ENCODE peak calls at places on chromosomes 5 and 9, in four cellular contexts. K is HepG2, R is K562, J is H1. L is an unnamed sample.

GRCh38 chr9:80146466-80146865 is 574.7 kb downstream of the TLE4 start:
- DNase-seq in K (no peak), R (no peak), J (no peak), L (no peak)

GRCh38 chr5:167294861-167295685 is 996.4 kb upstream of the WWC1 start:
- DNase-seq in K (no peak), R (no peak), J (no peak), L (peak)

GRCh38 chr5:180474569-180474968 is 19.6 kb upstream of the CNOT6 start:
- DNase-seq in K (no peak), R (no peak), J (no peak), L (no peak)

GRCh38 chr9:76617510-76618194 is 146.6 kb upstream of the PCA3 start:
- DNase-seq in K (no peak), R (no peak), J (no peak), L (no peak)

GRCh38 chr9:87886210-87887150 is 3.8 kb downstream of the SPATA31E1 start:
- DNase-seq in K (no peak), R (no peak), J (no peak), L (no peak)

GRCh38 chr5:159601216-159601615 is 270.9 kb upstream of the IL12B start:
- DNase-seq in K (no peak), R (no peak), J (no peak), L (no peak)

GRCh38 chr9:77440057-77440456 is 208.1 kb downstream of the GNA14 start:
- DNase-seq in K (no peak), R (no peak), J (no peak), L (no peak)

GRCh38 chr9:79900754-79901153 is 329.0 kb downstream of the TLE4 start:
- DNase-seq in K (no peak), R (no peak), J (no peak), L (no peak)

GRCh38 chr5:115209279-115209678 is 39.6 kb upstream of the TRIM36 start:
- DNase-seq in K (no peak), R (no peak), J (no peak), L (no peak)

GRCh38 chr5:79890119-79890870 is 100.8 kb downstream of the MTX3 start:
- DNase-seq in K (peak), R (no peak), J (no peak), L (no peak)

GRCh38 chr9:76996700-76997099 is 22.8 kb upstream of the FOXB2 start:
- DNase-seq in K (peak), R (peak), J (no peak), L (no peak)

GRCh38 chr5:177301503-177302165 is 1.9 kb downstream of the RAB24 start:
- DNase-seq in K (no peak), R (no peak), J (no peak), L (no peak)

GRCh38 chr5:136619556-136619955 is 254.2 kb upstream of the TRPC7 start:
- DNase-seq in K (no peak), R (no peak), J (no peak), L (peak)

GRCh38 chr9:37325778-37326177 is 96.7 kb upstream of the GRHPR start:
- DNase-seq in K (no peak), R (no peak), J (no peak), L (no peak)

GRCh38 chr5:93209476-93209875 is 371.5 kb downstream of the NR2F1-AS1 start:
- DNase-seq in K (no peak), R (no peak), J (no peak), L (no peak)

GRCh38 chr5:138665261-138665660 is 88.0 kb upstream of the CTNNA1 start:
- DNase-seq in K (no peak), R (no peak), J (no peak), L (no peak)

GRCh38 chr9:95816716-95817115 is 58.8 kb upstream of the ERCC6L2 start:
- DNase-seq in K (no peak), R (no peak), J (no peak), L (no peak)

GRCh38 chr9:6590772-6591384 is 54.7 kb downstream of the GLDC start:
- DNase-seq in K (peak), R (no peak), J (no peak), L (no peak)

GRCh38 chr9:95102001-95102433 is 215.5 kb downstream of the FANCC start:
- DNase-seq in K (no peak), R (no peak), J (no peak), L (no peak)

GRCh38 chr5:1701884-1702283 is 97.8 kb downstream of the MRPL36 start:
- DNase-seq in K (no peak), R (no peak), J (no peak), L (no peak)

GRCh38 chr9:88221110-88221509 is 82.8 kb upstream of the SPATA31C2 start:
- DNase-seq in K (no peak), R (no peak), J (no peak), L (no peak)

GRCh38 chr9:88018101-88018500 is 43.8 kb upstream of the CDK20 start:
- DNase-seq in K (no peak), R (no peak), J (no peak), L (no peak)

GRCh38 chr9:113228130-113228665 is 6.9 kb downstream of the SLC31A1 start:
- DNase-seq in K (peak), R (peak), J (no peak), L (no peak)

GRCh38 chr5:85921590-85921989 is 696.2 kb upstream of the COX7C start:
- DNase-seq in K (no peak), R (no peak), J (no peak), L (no peak)

GRCh38 chr9:121958530-121958929 is 134.6 kb downstream of the TTLL11 start:
- DNase-seq in K (no peak), R (no peak), J (no peak), L (peak)

DNA sequence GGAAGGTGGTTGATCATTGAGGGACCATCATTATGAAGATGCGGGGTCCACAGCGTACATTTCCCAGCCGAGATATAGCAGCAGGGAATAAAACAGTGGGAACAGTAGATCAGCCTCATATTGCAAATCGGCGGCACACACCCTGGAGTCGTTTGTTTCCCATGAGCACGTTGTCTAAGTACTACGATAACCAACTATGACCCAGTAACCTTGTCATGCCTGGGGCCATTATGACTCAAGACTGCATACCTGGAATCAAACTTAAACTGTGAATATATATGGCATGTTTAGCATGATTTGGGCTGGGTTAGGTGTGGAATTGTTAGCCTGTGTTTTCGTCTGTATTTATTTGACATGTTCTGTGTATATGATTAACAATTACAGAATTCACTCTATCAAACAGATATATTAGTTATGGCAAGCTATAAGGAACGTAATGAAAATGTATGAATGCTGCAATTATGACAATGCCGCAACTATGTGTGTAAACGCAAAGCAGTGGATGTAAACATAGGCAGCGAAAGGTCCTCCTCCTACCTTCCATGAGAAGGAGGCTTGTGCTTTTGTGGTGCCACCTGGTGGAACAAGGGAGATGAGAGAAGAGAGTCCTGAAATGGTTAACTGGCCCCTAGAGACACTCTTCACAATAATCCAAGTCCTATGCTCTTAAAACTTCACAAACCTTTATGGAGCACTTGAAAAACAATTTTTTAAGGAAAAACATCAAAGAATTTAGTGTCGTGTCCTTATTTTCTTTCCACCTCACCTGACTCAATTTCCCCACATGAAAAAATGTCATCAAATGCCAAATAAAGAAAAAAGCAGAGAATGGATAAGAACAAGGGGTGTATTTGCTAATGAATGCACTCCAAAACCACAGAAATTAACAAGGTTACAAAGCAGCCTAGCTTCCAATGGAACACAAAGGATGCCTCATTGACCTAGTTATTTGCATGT is 47.1 kb downstream of the SEMA5A start:
- DNase-seq in K (peak), R (peak), J (no peak), L (no peak)
- TF ChIP-seq JUN in K (no peak), R (no peak), J (no peak), L (no peak)

GRCh38 chr5:173789031-173789920 is 98.9 kb upstream of the CPEB4 start:
- DNase-seq in K (peak), R (no peak), J (no peak), L (no peak)

GRCh38 chr5:173791878-173792277 is 96.3 kb upstream of the CPEB4 start:
- DNase-seq in K (no peak), R (peak), J (no peak), L (no peak)

GRCh38 chr5:173792781-173793547 is 95.2 kb upstream of the CPEB4 start:
- DNase-seq in K (peak), R (no peak), J (no peak), L (no peak)

GRCh38 chr5:173790836-173791546 is 97.2 kb upstream of the CPEB4 start:
- DNase-seq in K (no peak), R (no peak), J (no peak), L (no peak)

DNA sequence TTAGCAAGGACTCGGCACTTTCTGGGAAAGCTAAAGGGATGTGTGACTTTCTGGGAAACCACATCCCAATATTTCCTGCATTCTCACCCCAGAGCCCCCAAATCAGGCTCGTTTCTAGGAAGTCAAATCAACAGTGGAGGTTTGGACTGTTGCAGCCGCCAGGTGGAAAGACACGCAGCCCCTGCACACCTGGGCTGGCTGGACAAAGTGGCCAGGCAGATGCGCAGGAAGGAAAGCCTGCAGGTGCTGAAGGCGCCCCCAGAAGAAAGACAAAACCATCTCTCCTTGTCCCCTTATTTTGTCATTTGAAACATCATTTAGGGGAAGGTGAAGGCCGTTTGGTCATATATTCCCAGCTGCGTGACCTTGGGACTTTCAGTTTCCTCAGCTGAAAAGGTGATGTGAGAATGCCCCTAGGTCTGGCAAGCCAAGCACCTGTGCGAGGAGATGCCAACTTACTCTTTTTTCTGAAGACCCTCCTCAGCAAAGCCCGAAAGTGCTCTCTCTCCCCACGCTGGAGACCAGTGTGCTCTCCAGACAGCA is 97.9 kb upstream of the CPEB4 start:
- DNase-seq in K (no peak), R (no peak), J (no peak), L (no peak)
- H3K27ac ChIP-seq in K (no peak), R (no peak), J (no peak), L (no peak)

GRCh38 chr9:14348241-14349140 is 34.5 kb upstream of the NFIB start:
- DNase-seq in K (no peak), R (no peak), J (no peak), L (peak)

GRCh38 chr9:14347408-14348224 is 33.7 kb upstream of the NFIB start:
- DNase-seq in K (no peak), R (no peak), J (no peak), L (peak)

GRCh38 chr9:14349818-14350333 is 35.9 kb upstream of the NFIB start:
- DNase-seq in K (no peak), R (no peak), J (no peak), L (peak)

GRCh38 chr9:14350766-14351165 is 36.8 kb upstream of the NFIB start:
- DNase-seq in K (no peak), R (no peak), J (no peak), L (peak)

DNA sequence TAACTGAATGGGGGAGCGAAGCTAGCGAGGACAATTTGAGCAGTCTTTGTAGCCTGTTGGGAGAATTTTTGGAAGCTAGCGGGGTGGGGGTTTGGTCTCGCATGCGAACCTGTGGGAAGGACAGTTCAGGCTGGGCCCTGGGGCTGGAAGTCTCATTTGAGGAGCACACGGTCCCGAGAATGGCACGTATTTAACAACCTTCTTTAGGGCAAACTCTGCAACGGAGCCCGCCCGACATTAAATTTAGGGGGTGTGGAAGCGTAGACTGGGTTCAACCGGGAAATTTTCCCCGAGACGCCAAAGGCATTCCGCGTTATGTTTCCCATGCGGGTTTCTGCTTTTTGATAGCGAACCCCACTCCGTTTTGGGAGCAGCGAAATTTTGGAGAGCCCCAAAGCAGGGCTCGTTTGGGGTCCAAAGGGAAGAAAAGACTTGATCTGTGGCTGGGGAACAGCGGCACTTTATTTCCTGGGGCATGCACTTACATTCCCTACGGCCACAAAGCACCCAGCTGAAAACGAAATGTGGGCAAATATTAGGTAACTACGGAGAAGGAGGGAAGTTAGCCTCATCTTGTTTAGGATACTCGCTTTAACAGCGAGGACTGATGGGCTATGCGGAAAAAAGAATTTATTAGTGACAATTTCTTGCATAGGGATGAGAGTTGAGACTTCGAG is 35.3 kb upstream of the NFIB start:
- DNase-seq in K (no peak), R (no peak), J (no peak), L (peak)
- TF ChIP-seq POLR2AphosphoS5 in K (no peak), R (no peak), J (no peak), L (no peak)

GRCh38 chr9:125820100-125820804 is 73.1 kb downstream of the PBX3 start:
- DNase-seq in K (no peak), R (no peak), J (no peak), L (no peak)
- TF ChIP-seq JUN in K (no peak), R (no peak), J (no peak), L (no peak)

GRCh38 chr5:40258205-40258604 is 421.5 kb upstream of the PTGER4 start:
- DNase-seq in K (no peak), R (no peak), J (no peak), L (peak)
- H3K27ac ChIP-seq in K (no peak), R (no peak), J (no peak), L (no peak)

GRCh38 chr5:366541-367357 is 45.2 kb downstream of the AHRR start:
- DNase-seq in K (no peak), R (no peak), J (no peak), L (no peak)

GRCh38 chr5:364497-364896 is 43.0 kb downstream of the AHRR start:
- DNase-seq in K (no peak), R (no peak), J (no peak), L (no peak)

GRCh38 chr5:360277-361027 is 38.9 kb downstream of the AHRR start:
- DNase-seq in K (no peak), R (no peak), J (no peak), L (no peak)

GRCh38 chr5:362189-362588 is 40.7 kb downstream of the AHRR start:
- DNase-seq in K (no peak), R (no peak), J (no peak), L (no peak)

DNA sequence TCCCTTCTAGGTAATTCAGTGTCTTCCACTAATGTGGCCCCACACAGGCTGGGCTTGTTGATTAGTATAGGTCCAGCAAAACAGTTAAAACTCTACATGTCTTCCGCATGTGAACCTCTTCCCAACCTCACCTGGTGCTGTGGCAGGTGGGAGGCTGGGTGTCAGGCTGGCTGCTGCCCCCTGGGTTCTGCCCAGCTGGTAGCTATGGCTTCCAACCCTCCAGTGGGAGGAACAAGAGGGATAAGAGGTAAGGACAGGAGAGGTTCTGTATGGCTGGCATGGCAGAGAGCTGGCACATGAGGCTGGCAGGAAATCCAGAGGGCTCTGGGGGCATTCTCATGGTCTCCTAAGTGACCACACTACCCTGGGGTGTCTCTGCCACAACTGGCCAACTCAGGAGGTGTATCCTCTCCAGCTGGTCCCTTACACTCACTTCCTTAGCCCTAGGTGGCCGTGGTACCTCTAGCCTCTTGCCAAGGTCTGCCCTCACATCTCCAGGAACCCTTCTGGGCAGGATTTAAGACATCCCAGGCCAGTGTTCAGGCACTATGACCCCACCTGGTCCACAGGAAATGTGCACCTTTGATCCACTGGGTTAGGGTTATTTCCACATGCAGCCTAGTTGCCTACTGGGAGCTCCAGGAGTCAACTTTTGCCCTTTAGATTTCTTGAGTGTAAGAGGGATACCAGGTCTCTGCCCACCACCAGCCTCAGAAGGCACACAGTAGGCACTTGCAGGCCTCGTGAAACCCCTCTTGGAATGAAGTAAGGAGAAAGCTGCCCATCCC is 41.7 kb downstream of the AHRR start:
- DNase-seq in K (no peak), R (no peak), J (no peak), L (no peak)
- TF ChIP-seq POLR2AphosphoS5 in K (no peak), R (no peak), J (no peak), L (no peak)

DNA sequence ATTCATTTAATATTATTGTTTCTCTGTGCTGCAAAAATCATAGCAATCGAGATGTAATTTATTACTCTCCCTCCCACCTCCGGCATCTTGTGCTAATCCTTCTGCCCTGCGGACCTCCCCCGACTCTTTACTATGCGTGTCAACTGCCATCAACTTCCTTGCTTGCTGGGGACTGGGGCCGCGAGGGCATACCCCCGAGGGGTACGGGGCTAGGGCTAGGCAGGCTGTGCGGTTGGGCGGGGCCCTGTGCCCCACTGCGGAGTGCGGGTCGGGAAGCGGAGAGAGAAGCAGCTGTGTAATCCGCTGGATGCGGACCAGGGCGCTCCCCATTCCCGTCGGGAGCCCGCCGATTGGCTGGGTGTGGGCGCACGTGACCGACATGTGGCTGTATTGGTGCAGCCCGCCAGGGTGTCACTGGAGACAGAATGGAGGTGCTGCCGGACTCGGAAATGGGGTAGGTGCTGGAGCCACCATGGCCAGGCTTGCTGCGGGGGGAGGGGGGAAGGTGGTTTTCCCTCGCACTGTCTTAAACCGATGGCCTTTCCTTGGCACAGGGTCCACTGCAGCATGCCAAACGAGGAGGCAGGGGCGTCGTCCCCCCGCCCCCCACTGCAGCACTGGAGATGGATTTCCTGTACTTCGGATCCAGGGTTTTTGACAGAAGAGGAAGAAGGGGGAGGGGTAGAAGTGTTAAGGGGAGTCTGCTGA is at the start of gene APC:
- DNase-seq in K (peak), R (peak), J (peak), L (peak)
- TF ChIP-seq JUN in K (no peak), R (peak), J (no peak), L (no peak)

GRCh38 chr5:171120986-171121622 is 187.9 kb upstream of the TLX3 start:
- DNase-seq in K (no peak), R (no peak), J (no peak), L (no peak)

GRCh38 chr5:171116711-171117110 is 192.3 kb upstream of the TLX3 start:
- DNase-seq in K (no peak), R (no peak), J (no peak), L (no peak)

DNA sequence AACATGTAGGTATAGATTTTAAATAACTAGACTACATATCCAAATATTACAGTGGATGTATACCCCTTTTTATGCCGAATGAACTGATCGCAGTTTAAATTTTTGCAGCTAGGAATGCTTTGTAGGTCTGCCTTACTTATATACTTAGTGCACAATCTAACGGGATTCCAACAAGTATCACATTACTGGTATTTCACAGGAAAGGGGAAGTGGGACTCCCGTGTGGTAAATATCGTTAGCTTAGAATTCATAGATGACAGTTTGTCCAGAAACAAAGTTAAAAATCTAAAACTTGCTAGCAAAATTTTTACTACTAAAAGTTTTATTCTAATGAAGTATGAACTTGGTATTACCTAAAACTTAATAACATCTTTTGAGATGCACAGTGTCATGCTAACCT is 193.5 kb upstream of the TLX3 start:
- DNase-seq in K (no peak), R (no peak), J (no peak), L (no peak)
- H3K27ac ChIP-seq in K (no peak), R (no peak), J (no peak), L (no peak)